ENCODE peak calls at places on chromosomes 13 and 19, in nine cellular contexts. V is GM12878, I is transverse colon, N is SK-N-SH, M is suprapubic skin, H is esophagus muscularis mucosa, B is K562, J is sigmoid colon, W is H1. K is an unnamed sample.

GRCh38 chr19:42198676-42199439 is 18.6 kb downstream of the DEDD2 start:
- DNase-seq in V (peak; percentile 53), I (peak; percentile 72), N (no peak), M (no peak), H (no peak), B (no peak), J (no peak), W (no peak), K (peak; percentile 44)

GRCh38 chr13:23679214-23679613 is 109.0 kb downstream of the TNFRSF19 start:
- DNase-seq in V (no peak), I (no peak), N (no peak), M (no peak), H (no peak), B (no peak), J (no peak), W (no peak), K (no peak)

GRCh38 chr19:1774999-1775772 is 21.9 kb downstream of the ONECUT3 start:
- DNase-seq in V (no peak), I (no peak), N (peak; percentile 72), M (no peak), H (no peak), B (peak; percentile 89), J (no peak), W (peak; percentile 92), K (no peak)

GRCh38 chr19:50414850-50415660 is 3.7 kb upstream of the SPIB start:
- DNase-seq in V (no peak), I (peak; percentile 83), N (peak; percentile 92), M (no peak), H (no peak), B (peak; percentile 92), J (peak; percentile 86), W (peak; percentile 98), K (peak; percentile 79)

GRCh38 chr13:49499889-49500660 is 4.3 kb downstream of the PHF11 start:
- DNase-seq in V (no peak), I (no peak), N (no peak), M (no peak), H (no peak), B (no peak), J (no peak), W (no peak), K (no peak)

GRCh38 chr13:52706074-52706473 is 33.5 kb downstream of the CNMD start:
- DNase-seq in V (no peak), I (no peak), N (no peak), M (no peak), H (no peak), B (no peak), J (no peak), W (no peak), K (no peak)

GRCh38 chr19:38433268-38433733 is at the start of gene RYR1:
- DNase-seq in V (no peak), I (peak; percentile 40), N (peak; percentile 90), M (no peak), H (no peak), B (peak; percentile 94), J (no peak), W (peak; percentile 94), K (peak; percentile 48)

GRCh38 chr13:78601124-78601885 is 2.0 kb downstream of the POU4F1 start:
- DNase-seq in V (no peak), I (no peak), N (peak; percentile 45), M (no peak), H (no peak), B (no peak), J (no peak), W (peak; percentile 65), K (no peak)

GRCh38 chr19:46861691-46862503 is 1.1 kb downstream of the ARHGAP35 start:
- DNase-seq in V (no peak), I (peak; percentile 28), N (no peak), M (peak; percentile 76), H (no peak), B (peak; percentile 49), J (peak; percentile 70), W (no peak), K (peak; percentile 28)

GRCh38 chr19:2047076-2047448 is 4.0 kb downstream of the MKNK2 start:
- DNase-seq in V (no peak), I (no peak), N (no peak), M (no peak), H (no peak), B (no peak), J (no peak), W (no peak), K (no peak)

GRCh38 chr19:2726904-2727639 is 5.9 kb upstream of the DIRAS1 start:
- DNase-seq in V (no peak), I (peak; percentile 31), N (peak; percentile 70), M (no peak), H (no peak), B (no peak), J (no peak), W (no peak), K (no peak)

GRCh38 chr19:31448221-31448657 is 99.0 kb upstream of the TSHZ3 start:
- DNase-seq in V (no peak), I (peak; percentile 29), N (peak; percentile 36), M (peak; percentile 83), H (peak; percentile 92), B (no peak), J (peak; percentile 77), W (no peak), K (peak; percentile 26)
- TF ChIP-seq EP300 in V (no peak), I (no peak), N (no peak), M (no peak), H (no peak), B (no peak), J (no peak), W (no peak), K (no peak)

GRCh38 chr13:60397693-60398437 is 845 bp downstream of the TDRD3 start:
- DNase-seq in V (no peak), I (peak; percentile 66), N (peak; percentile 26), M (peak; percentile 82), H (peak; percentile 92), B (peak; percentile 50), J (peak; percentile 78), W (no peak), K (peak; percentile 63)
- TF ChIP-seq POLR2AphosphoS5 in V (peak; percentile 50), I (peak; percentile 20), N (no peak), M (no peak), H (peak; percentile 21), B (no peak), J (peak; percentile 6), W (no peak), K (no peak)

GRCh38 chr19:29308977-29309520 is 96.1 kb upstream of the UQCRFS1 start:
- DNase-seq in V (no peak), I (no peak), N (no peak), M (no peak), H (no peak), B (no peak), J (no peak), W (peak; percentile 60), K (no peak)
- TF ChIP-seq EP300 in V (no peak), I (no peak), N (no peak), M (no peak), H (no peak), B (no peak), J (no peak), W (no peak), K (no peak)

DNA sequence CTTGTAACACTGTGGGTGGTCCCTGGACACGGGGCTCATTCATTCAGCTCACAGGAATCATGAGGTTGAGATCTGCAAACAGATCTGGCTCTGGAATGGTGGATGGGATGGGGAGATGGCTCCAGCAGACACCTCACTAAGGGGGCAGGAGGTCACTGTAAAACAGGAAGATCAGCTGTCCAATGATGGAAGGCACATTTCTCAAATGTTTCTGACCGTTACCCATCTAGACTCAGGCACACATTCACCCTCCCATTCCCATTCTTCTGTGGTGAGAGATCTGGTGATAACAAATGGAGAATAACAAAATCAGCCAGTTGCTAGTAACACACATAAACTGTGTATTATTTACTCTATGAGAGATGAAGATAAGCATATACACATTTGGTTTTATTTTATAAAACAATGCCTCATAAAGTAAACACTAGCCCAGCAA is 236.0 kb downstream of the TSHZ3 start:
- DNase-seq in V (no peak), I (no peak), N (no peak), M (no peak), H (no peak), B (no peak), J (no peak), W (no peak), K (no peak)
- TF ChIP-seq POLR2AphosphoS5 in V (no peak), I (no peak), N (no peak), M (no peak), H (no peak), B (no peak), J (no peak), W (no peak), K (no peak)

GRCh38 chr13:46314587-46314986 is 72.5 kb downstream of the RUBCNL start:
- DNase-seq in V (no peak), I (no peak), N (no peak), M (no peak), H (no peak), B (no peak), J (no peak), W (no peak), K (no peak)

GRCh38 chr13:46313441-46314257 is 73.4 kb downstream of the RUBCNL start:
- DNase-seq in V (no peak), I (no peak), N (no peak), M (no peak), H (no peak), B (no peak), J (no peak), W (no peak), K (no peak)

GRCh38 chr13:46310066-46310465 is 77.0 kb downstream of the RUBCNL start:
- DNase-seq in V (no peak), I (no peak), N (no peak), M (no peak), H (no peak), B (no peak), J (no peak), W (no peak), K (no peak)

GRCh38 chr13:46307554-46307953 is 79.5 kb downstream of the RUBCNL start:
- DNase-seq in V (no peak), I (no peak), N (no peak), M (no peak), H (no peak), B (no peak), J (no peak), W (no peak), K (no peak)

GRCh38 chr13:46311217-46311616 is 75.8 kb downstream of the RUBCNL start:
- DNase-seq in V (no peak), I (no peak), N (no peak), M (no peak), H (no peak), B (no peak), J (no peak), W (no peak), K (no peak)
- TF ChIP-seq EP300 in V (no peak), I (no peak), N (no peak), M (no peak), H (no peak), B (no peak), J (no peak), W (no peak), K (no peak)